ENCODE peak calls at places on chromosomes 2 and 18, in five cellular contexts. G, B, J, D and I are unnamed samples.
A peak's percentile ranks its signal among the peaks of the same experiment; 100 is the strongest.

GRCh38 chr18:55695091-55695490 is 107.1 kb upstream of the TCF4 start:
- DNase-seq in G (no peak), B (no peak), J (no peak), D (peak; percentile 11), I (no peak)

GRCh38 chr2:237924164-237924534 is 42.7 kb upstream of the UBE2F start:
- DNase-seq in G (no peak), B (no peak), J (no peak), D (no peak), I (no peak)

GRCh38 chr2:191802180-191802579 is 44.7 kb downstream of the CAVIN2 start:
- DNase-seq in G (no peak), B (no peak), J (no peak), D (no peak), I (no peak)

GRCh38 chr2:25274868-25275574 is 66.7 kb downstream of the DNMT3A start:
- DNase-seq in G (no peak), B (no peak), J (no peak), D (no peak), I (no peak)

GRCh38 chr18:36947820-36948348 is 119.0 kb downstream of the KIAA1328 start:
- DNase-seq in G (no peak), B (peak; percentile 85), J (peak; percentile 73), D (no peak), I (peak; percentile 81)

GRCh38 chr18:59055345-59056032 is 84.2 kb upstream of the SEC11C start:
- DNase-seq in G (no peak), B (no peak), J (no peak), D (no peak), I (peak; percentile 51)

GRCh38 chr2:175036582-175037018 is 31.4 kb upstream of the CHN1 start:
- DNase-seq in G (peak; percentile 9), B (no peak), J (no peak), D (peak; percentile 49), I (no peak)

GRCh38 chr18:74862094-74862493 is 264.4 kb downstream of the ZNF407 start:
- DNase-seq in G (no peak), B (no peak), J (no peak), D (no peak), I (no peak)

GRCh38 chr2:212646698-212647097 is 108.1 kb upstream of the ERBB4 start:
- DNase-seq in G (no peak), B (no peak), J (peak; percentile 34), D (peak; percentile 78), I (no peak)

GRCh38 chr2:69693472-69694450 is 48.2 kb upstream of the ANXA4 start:
- DNase-seq in G (no peak), B (no peak), J (no peak), D (no peak), I (no peak)

GRCh38 chr2:162768646-162769045 is 69.9 kb downstream of the KCNH7 start:
- DNase-seq in G (peak; percentile 58), B (no peak), J (no peak), D (peak; percentile 2), I (no peak)

GRCh38 chr18:40404284-40404683 is 1550.8 kb upstream of the PIK3C3 start:
- DNase-seq in G (no peak), B (no peak), J (no peak), D (no peak), I (no peak)

GRCh38 chr2:31075936-31076590 is 62.2 kb downstream of the GALNT14 start:
- DNase-seq in G (no peak), B (no peak), J (no peak), D (no peak), I (no peak)

GRCh38 chr2:169276045-169276444 is 86.3 kb downstream of the LRP2 start:
- DNase-seq in G (no peak), B (no peak), J (no peak), D (peak; percentile 6), I (no peak)

GRCh38 chr2:232632904-232633412 is 446 bp upstream of the EFHD1 start:
- DNase-seq in G (no peak), B (no peak), J (peak; percentile 66), D (peak; percentile 16), I (no peak)

GRCh38 chr18:24395049-24395780 is 2.4 kb downstream of the OSBPL1A start:
- DNase-seq in G (no peak), B (no peak), J (no peak), D (peak; percentile 17), I (no peak)

GRCh38 chr2:32277674-32278475 is at the start of gene YIPF4:
- DNase-seq in G (peak; percentile 81), B (peak; percentile 78), J (peak; percentile 87), D (peak; percentile 96), I (peak; percentile 91)

GRCh38 chr2:45821558-45822271 is 170.2 kb downstream of the PRKCE start:
- DNase-seq in G (no peak), B (no peak), J (no peak), D (peak; percentile 15), I (no peak)

GRCh38 chr2:196927318-196928225 is 1.1 kb upstream of the PGAP1 start:
- DNase-seq in G (no peak), B (no peak), J (peak; percentile 51), D (peak; percentile 92), I (no peak)

GRCh38 chr2:202118168-202118567 is 45.1 kb downstream of the KIAA2012 start:
- DNase-seq in G (no peak), B (no peak), J (no peak), D (no peak), I (no peak)

GRCh38 chr18:48871391-48872166 is 79.2 kb downstream of the SMAD7 start:
- DNase-seq in G (no peak), B (no peak), J (no peak), D (no peak), I (no peak)

GRCh38 chr18:76212958-76213357 is 282.1 kb downstream of the ZNF516 start:
- DNase-seq in G (peak; percentile 20), B (no peak), J (no peak), D (no peak), I (no peak)

GRCh38 chr18:76205906-76206305 is 289.1 kb downstream of the ZNF516 start:
- DNase-seq in G (no peak), B (no peak), J (no peak), D (no peak), I (no peak)

GRCh38 chr18:76208632-76209308 is 286.3 kb downstream of the ZNF516 start:
- DNase-seq in G (no peak), B (no peak), J (no peak), D (no peak), I (no peak)

GRCh38 chr18:76213996-76214395 is 281.0 kb downstream of the ZNF516 start:
- DNase-seq in G (no peak), B (no peak), J (no peak), D (no peak), I (no peak)

DNA sequence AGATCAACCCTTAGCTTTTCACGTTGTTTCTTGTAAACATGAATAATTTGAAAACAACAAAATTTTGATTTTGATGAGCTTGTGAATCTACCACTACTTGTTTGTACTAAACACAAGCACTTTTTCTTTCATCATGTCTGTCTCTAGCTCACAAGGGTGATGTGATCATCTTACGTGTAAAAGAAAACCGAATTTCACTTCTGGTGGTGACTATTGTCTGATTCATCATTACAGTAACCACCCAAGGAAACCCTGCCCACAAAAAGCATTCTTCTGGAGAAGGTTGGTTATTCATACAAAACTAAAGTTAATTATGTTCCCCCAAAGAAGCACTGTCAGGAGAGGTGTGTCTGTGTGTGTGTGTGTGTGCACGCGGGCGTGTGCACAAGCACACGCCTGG is 285.4 kb downstream of the ZNF516 start:
- DNase-seq in G (no peak), B (no peak), J (no peak), D (no peak), I (no peak)
- H3K4me2 ChIP-seq in G (no peak overlapping the region), B (no peak overlapping the region), J (no peak overlapping the region), D (no peak overlapping the region), I (no peak overlapping the region)

GRCh38 chr18:8301427-8302172 is 307.6 kb upstream of the RAB12 start:
- DNase-seq in G (no peak), B (no peak), J (no peak), D (no peak), I (no peak)
- H2BK12ac ChIP-seq in G (no peak overlapping the region), B (no peak overlapping the region), J (no peak overlapping the region), D (no peak overlapping the region), I (no peak overlapping the region)

DNA sequence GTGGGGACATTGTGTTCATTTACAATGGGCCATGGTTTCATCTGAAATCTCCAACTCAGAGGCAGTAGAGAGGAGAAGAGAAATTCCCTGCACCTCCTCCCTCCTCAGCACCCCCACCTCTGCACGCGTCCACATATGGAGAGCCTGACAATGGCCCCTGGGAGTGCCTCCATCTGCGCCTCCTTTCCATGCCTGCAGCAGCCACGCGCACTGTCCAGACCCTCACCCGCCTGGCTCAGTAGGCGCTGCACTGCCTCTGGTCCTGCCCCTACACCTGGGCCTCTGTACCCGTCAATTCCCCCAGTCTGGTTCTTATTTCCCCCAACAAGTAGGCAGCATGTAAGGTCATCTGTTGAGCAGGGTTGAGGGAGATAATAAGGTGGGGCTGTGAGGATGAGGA is 23.8 kb downstream of the MPHOSPH10 start:
- DNase-seq in G (no peak), B (no peak), J (no peak), D (no peak), I (no peak)
- H3K4me2 ChIP-seq in G (no peak overlapping the region), B (no peak overlapping the region), J (no peak overlapping the region), D (no peak overlapping the region), I (no peak overlapping the region)

GRCh38 chr2:111712940-111713339 is 171.1 kb downstream of the ANAPC1 start:
- DNase-seq in G (no peak), B (no peak), J (no peak), D (no peak), I (no peak)
- H2BK12ac ChIP-seq in G (no peak overlapping the region), B (peak overlapping the region; percentile 23), J (no peak overlapping the region), D (no peak overlapping the region), I (no peak overlapping the region)

GRCh38 chr2:178128836-178129630 is 16.8 kb downstream of the RBM45 start:
- DNase-seq in G (no peak), B (no peak), J (no peak), D (no peak), I (no peak)

GRCh38 chr2:178125862-178126261 is 13.6 kb downstream of the RBM45 start:
- DNase-seq in G (no peak), B (no peak), J (no peak), D (no peak), I (no peak)

GRCh38 chr2:178119181-178119922 is 7.1 kb downstream of the RBM45 start:
- DNase-seq in G (no peak), B (no peak), J (no peak), D (no peak), I (no peak)

GRCh38 chr2:178123163-178123562 is 10.9 kb downstream of the RBM45 start:
- DNase-seq in G (no peak), B (no peak), J (no peak), D (no peak), I (no peak)

DNA sequence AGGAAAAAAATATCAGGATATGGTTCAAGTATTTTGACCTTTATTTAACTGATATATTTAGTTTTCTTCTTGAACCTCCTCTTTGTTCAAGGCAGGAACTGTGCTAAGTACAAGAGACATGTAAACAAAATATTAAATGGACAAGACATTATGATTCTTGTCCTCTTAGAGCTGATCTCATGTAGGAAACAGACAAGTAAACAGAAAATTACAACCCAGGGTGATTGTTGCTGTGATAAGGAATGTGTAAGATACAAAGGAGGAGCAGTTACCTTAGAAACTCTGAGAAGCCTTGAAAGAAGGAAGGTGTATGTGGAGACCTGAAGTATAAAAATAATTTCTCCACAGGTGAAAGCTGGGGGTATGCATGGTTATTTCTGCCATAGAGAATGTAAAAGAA is 12.9 kb downstream of the RBM45 start:
- DNase-seq in G (no peak), B (no peak), J (no peak), D (no peak), I (no peak)
- H3K4me2 ChIP-seq in G (no peak overlapping the region), B (no peak overlapping the region), J (no peak overlapping the region), D (no peak overlapping the region), I (no peak overlapping the region)